ENCODE peak calls at places on chromosomes 5 and 9, in seven cellular contexts. B is fibroblast of mammary gland; S is body of pancreas; L is NCI-H2107; Z is NCI-H187 treated with DMSO at 0.1 percent for 48 hours; A is GF-D8; R is CD8-positive, alpha-beta memory T cell. G is an unnamed sample.

GRCh38 chr9:108521063-108521462 is 334.7 kb downstream of the ACTL7B start:
- DNase-seq in B (peak), S (no peak), L (no peak), Z (no peak), A (no peak), R (no peak), G (no peak)

GRCh38 chr9:5095795-5096194 is 89.6 kb downstream of the INSL6 start:
- DNase-seq in B (no peak), S (no peak), L (no peak), Z (no peak), A (no peak), R (no peak), G (no peak)

GRCh38 chr5:42751044-42751443 is 5.6 kb upstream of the CCDC152 start:
- DNase-seq in B (no peak), S (no peak), L (no peak), Z (no peak), A (no peak), R (no peak), G (no peak)

GRCh38 chr5:107546685-107547084 is 124.1 kb downstream of the EFNA5 start:
- DNase-seq in B (no peak), S (no peak), L (no peak), Z (no peak), A (no peak), R (no peak), G (no peak)

GRCh38 chr5:169781452-169782345 is 144.6 kb downstream of the DOCK2 start:
- DNase-seq in B (no peak), S (no peak), L (no peak), Z (no peak), A (no peak), R (no peak), G (no peak)

GRCh38 chr9:126150411-126151030 is 176.1 kb upstream of the MVB12B start:
- DNase-seq in B (no peak), S (no peak), L (no peak), Z (no peak), A (no peak), R (no peak), G (no peak)

GRCh38 chr9:135355466-135356420 is 123.8 kb upstream of the PPP1R26 start:
- DNase-seq in B (no peak), S (no peak), L (no peak), Z (no peak), A (no peak), R (no peak), G (no peak)

GRCh38 chr5:132136906-132137305 is 63.3 kb downstream of the CSF2 start:
- DNase-seq in B (peak), S (no peak), L (no peak), Z (no peak), A (no peak), R (no peak), G (no peak)

GRCh38 chr5:15957124-15957523 is 222.5 kb downstream of the MARCHF11 start:
- DNase-seq in B (no peak), S (no peak), L (no peak), Z (no peak), A (no peak), R (no peak), G (no peak)

GRCh38 chr5:176740131-176740701 is 70.1 kb upstream of the UNC5A start:
- DNase-seq in B (no peak), S (no peak), L (no peak), Z (no peak), A (no peak), R (no peak), G (no peak)

GRCh38 chr5:177447066-177447610 is 524 bp downstream of the PRR7 start:
- DNase-seq in B (peak), S (peak), L (no peak), Z (peak), A (peak), R (peak), G (no peak)

GRCh38 chr5:96431376-96432244 is 1.4 kb downstream of the PCSK1 start:
- DNase-seq in B (peak), S (peak), L (peak), Z (no peak), A (no peak), R (no peak), G (no peak)

GRCh38 chr9:131641618-131642495 is 96.5 kb downstream of the PRRT1B start:
- DNase-seq in B (no peak), S (no peak), L (no peak), Z (no peak), A (no peak), R (no peak), G (no peak)

GRCh38 chr9:88682431-88682831 is 147.5 kb downstream of the NXNL2 start:
- DNase-seq in B (peak), S (no peak), L (no peak), Z (no peak), A (no peak), R (no peak), G (no peak)

GRCh38 chr5:15525679-15526275 is 25.8 kb downstream of the FBXL7 start:
- DNase-seq in B (peak), S (no peak), L (no peak), Z (no peak), A (no peak), R (no peak), G (no peak)

GRCh38 chr5:169914766-169915165 is 65.5 kb downstream of the INSYN2B start:
- DNase-seq in B (peak), S (peak), L (no peak), Z (no peak), A (no peak), R (no peak), G (no peak)

GRCh38 chr5:143030349-143030748 is 260.2 kb downstream of the ARHGAP26 start:
- DNase-seq in B (no peak), S (no peak), L (no peak), Z (no peak), A (no peak), R (peak), G (no peak)